ENCODE peak calls at places on chromosomes 12 and 14, in nine cellular contexts. F is A549, A is sigmoid colon, B is GM12878, N is ovary, J is HCT116, Y is prostate gland, X is lower leg skin, U is IMR-90. Q is an unnamed sample.

GRCh38 chr12:1662761-1663439 is 28.0 kb upstream of the ADIPOR2 start:
- DNase-seq in B (no peak), A (peak; percentile 78), Y (peak; percentile 38), U (no peak), F (peak; percentile 91), X (peak; percentile 90), N (peak; percentile 59), J (peak; percentile 87), Q (no peak)

GRCh38 chr12:1949771-1950470 is 31.5 kb upstream of the CACNA2D4 start:
- DNase-seq in U (no peak), N (no peak), F (no peak), Y (peak; percentile 34), B (no peak), A (peak; percentile 88), X (no peak), J (no peak), Q (no peak)

GRCh38 chr14:99081880-99082279 is 190.1 kb downstream of the BCL11B start:
- DNase-seq in N (no peak), F (no peak), A (no peak), B (no peak), X (no peak), J (no peak), U (no peak), Y (no peak), Q (no peak)

GRCh38 chr14:63435838-63436237 is 107.3 kb downstream of the PPP2R5E start:
- DNase-seq in A (peak; percentile 94), B (no peak), X (peak; percentile 94), N (peak; percentile 83), J (no peak), U (peak; percentile 92), Y (peak; percentile 24), F (peak; percentile 37), Q (no peak)

GRCh38 chr12:79444089-79444488 is 246.7 kb downstream of the PAWR start:
- DNase-seq in Y (no peak), B (no peak), F (no peak), X (no peak), J (no peak), A (no peak), U (peak; percentile 68), N (no peak), Q (no peak)

GRCh38 chr12:124646385-124647230 is 79.2 kb upstream of the NCOR2 start:
- DNase-seq in Y (no peak), A (no peak), X (no peak), B (peak; percentile 5), F (no peak), J (no peak), N (no peak), U (no peak), Q (no peak)

GRCh38 chr12:54658306-54659264 is 10.4 kb upstream of the DCD start:
- DNase-seq in U (peak; percentile 6), J (peak; percentile 60), F (peak; percentile 62), N (no peak), A (no peak), X (no peak), Y (no peak), B (no peak), Q (peak; percentile 45)

GRCh38 chr14:68631691-68632590 is 160.9 kb downstream of the ZFP36L1 start:
- DNase-seq in J (no peak), N (no peak), U (no peak), B (no peak), X (peak; percentile 84), A (peak; percentile 79), Y (no peak), F (no peak), Q (no peak)

GRCh38 chr12:101875112-101875961 is 2.0 kb upstream of the DRAM1 start:
- DNase-seq in F (no peak), X (peak; percentile 71), U (peak; percentile 42), B (no peak), A (no peak), N (no peak), Y (no peak), J (no peak), Q (no peak)

GRCh38 chr12:47860279-47860841 is 40.7 kb upstream of the HDAC7 start:
- DNase-seq in X (no peak), N (no peak), U (no peak), A (no peak), Y (no peak), J (no peak), B (no peak), F (no peak), Q (no peak)

GRCh38 chr14:64388533-64389243 is 535 bp downstream of the MTHFD1 start:
- DNase-seq in F (no peak), U (peak; percentile 30), X (peak; percentile 91), N (no peak), J (no peak), A (no peak), Y (peak; percentile 29), B (no peak), Q (no peak)

GRCh38 chr12:52058631-52059324 is 7.5 kb downstream of the NR4A1 start:
- DNase-seq in J (no peak), U (peak; percentile 54), X (no peak), N (peak; percentile 86), Y (peak; percentile 53), F (peak; percentile 74), B (no peak), A (peak; percentile 89), Q (no peak)

GRCh38 chr14:74905595-74906142 is 17.4 kb downstream of the RPS6KL1 start:
- DNase-seq in F (peak; percentile 51), X (peak; percentile 95), J (peak; percentile 28), N (peak; percentile 82), Y (peak; percentile 55), U (peak; percentile 34), B (no peak), A (peak; percentile 87), Q (peak; percentile 48)

GRCh38 chr12:8088574-8088973 is 6.5 kb downstream of the NECAP1 start:
- DNase-seq in J (no peak), U (no peak), X (no peak), B (no peak), A (no peak), F (no peak), N (no peak), Y (no peak), Q (no peak)

GRCh38 chr12:108641446-108642268 is 8.0 kb upstream of the SELPLG start:
- DNase-seq in N (no peak), A (no peak), Y (no peak), J (no peak), F (no peak), X (peak; percentile 76), U (no peak), B (no peak), Q (no peak)
- TF ChIP-seq POLR2A in N (no peak), A (no peak), Y (no peak), J (no peak), F (no peak), X (no peak), U (no peak), B (no peak), Q (no peak)

GRCh38 chr12:6827982-6828670 is at the start of gene P3H3:
- DNase-seq in F (peak; percentile 60), B (no peak), X (peak; percentile 87), U (peak; percentile 47), J (no peak), A (no peak), Y (peak; percentile 33), N (peak; percentile 73), Q (peak; percentile 77)

GRCh38 chr12:6827437-6827894 is 741 bp upstream of the P3H3 start:
- DNase-seq in Y (peak; percentile 83), X (peak; percentile 97), U (peak; percentile 79), B (no peak), N (peak; percentile 94), J (peak; percentile 69), A (peak; percentile 97), F (peak; percentile 84), Q (peak; percentile 93)

GRCh38 chr12:6830286-6830892 is 2.2 kb downstream of the P3H3 start:
- DNase-seq in U (no peak), X (no peak), N (no peak), A (no peak), J (no peak), Y (no peak), B (no peak), F (no peak), Q (no peak)

GRCh38 chr12:6829532-6830220 is 1.5 kb downstream of the P3H3 start:
- DNase-seq in Y (no peak), F (peak; percentile 52), A (no peak), B (no peak), U (peak; percentile 43), X (peak; percentile 87), J (peak; percentile 63), N (no peak), Q (no peak)

GRCh38 chr12:6828671-6829531 is 694 bp downstream of the P3H3 start:
- DNase-seq in X (peak; percentile 93), B (no peak), N (peak; percentile 69), A (peak; percentile 84), J (no peak), U (peak; percentile 50), Y (peak; percentile 46), F (peak; percentile 47), Q (peak; percentile 45)
- TF ChIP-seq POLR2A in X (no peak), B (peak; percentile 57), N (peak; percentile 67), A (no peak), J (peak; percentile 80), U (no peak), Y (peak; percentile 23), F (no peak), Q (peak; percentile 7)

DNA sequence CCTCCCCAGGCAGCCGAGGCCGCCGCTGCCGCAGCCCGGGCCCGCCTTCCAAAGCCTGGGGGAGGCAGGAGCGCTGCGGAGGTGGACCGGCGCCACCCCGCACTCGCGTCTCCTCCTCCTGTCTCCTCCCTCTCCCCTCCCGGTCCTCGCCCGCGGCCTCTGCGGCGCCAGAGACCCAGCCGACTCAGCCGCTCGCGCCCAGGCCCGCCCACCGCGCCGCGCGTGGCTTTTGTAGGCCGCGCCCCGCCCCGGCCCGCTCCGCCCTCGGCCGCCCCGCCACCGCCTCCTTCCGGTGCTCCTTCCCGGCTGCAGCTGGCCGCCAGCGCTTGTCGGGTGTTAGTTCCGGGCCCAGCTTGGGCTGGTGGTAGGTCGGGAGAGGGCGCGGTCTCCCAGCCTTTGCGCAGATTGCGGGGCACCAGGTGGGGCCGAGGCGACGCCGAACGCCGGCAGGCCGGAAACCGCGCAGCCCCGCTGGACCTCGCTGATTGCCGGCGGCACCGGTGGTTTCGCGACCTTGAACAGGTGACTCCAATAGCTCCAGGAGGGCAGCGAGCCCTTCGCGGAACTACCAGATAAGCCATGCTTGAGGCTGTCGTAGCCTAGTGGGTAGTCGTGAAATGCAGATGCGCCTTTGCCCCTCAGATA is at the start of gene CAPRIN2:
- DNase-seq in N (peak; percentile 94), X (peak; percentile 99), B (peak; percentile 52), U (peak; percentile 93), A (peak; percentile 97), J (peak; percentile 89), Y (peak; percentile 94), F (peak; percentile 97), Q (peak; percentile 90)
- TF ChIP-seq POLR2A in N (peak; percentile 73), X (no peak), B (peak; percentile 90), U (peak; percentile 67), A (peak; percentile 53), J (peak; percentile 60), Y (peak; percentile 74), F (peak; percentile 74), Q (no peak)

DNA sequence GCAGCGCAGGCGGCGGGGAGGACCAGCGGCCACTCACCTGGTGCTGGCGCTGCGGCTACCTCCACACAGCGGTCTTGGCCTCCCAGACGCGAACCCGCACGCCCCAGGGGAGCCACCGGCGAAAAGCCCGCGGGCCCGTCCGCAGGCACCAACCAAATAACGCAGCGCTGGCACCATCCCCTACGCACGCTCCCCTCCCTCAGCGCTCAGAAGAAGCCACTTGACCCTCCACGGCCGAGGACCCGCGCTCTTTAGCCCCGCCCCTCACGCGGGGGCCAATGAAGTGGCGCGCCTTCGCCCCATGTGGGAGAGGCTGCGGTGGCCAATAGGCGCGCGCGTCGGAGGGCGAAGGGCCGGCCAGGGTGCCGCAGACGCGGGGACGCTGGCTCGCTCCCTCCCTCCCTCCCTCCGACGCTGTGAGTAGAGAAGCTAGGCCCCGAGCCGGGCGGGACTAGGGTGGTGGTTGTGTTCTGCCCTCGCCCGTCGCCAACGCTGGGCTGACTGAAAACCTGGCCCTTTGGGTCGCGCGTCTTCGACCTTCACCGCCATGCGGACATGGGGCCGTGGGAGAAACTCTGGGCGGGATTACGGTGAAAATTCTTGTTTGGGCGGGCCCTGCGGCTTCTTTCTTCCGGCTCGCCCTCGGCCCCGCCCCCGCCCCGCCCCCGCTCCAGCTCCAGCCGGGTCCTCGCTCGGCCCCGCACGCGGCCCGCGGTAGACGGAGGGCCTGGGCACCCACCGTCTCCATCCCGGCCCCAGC is at the start of the genes DMAC2L and L2HGDH:
- DNase-seq in F (peak; percentile 95), J (peak; percentile 88), Y (peak; percentile 91), B (peak; percentile 74), N (peak; percentile 91), A (peak; percentile 95), U (peak; percentile 84), X (peak; percentile 98), Q (peak; percentile 76)
- TF ChIP-seq POLR2A in F (peak; percentile 76), J (peak; percentile 54), Y (peak; percentile 77), B (peak; percentile 97), N (peak; percentile 59), A (peak; percentile 79), U (peak; percentile 74), X (peak; percentile 24), Q (peak; percentile 38)